ENCODE peak calls at places on chromosomes 6 and 20, in six cellular contexts. One of them, this sample, is unnamed.

GRCh38 chr6:43805695-43806040 is 35.7 kb downstream of the VEGFA start:
- DNase-seq in HCT116: no peak
- DNase-seq in H1: no peak
- DNase-seq in GM12878: no peak
- DNase-seq in HepG2: peak; percentile 48
- DNase-seq in K562: no peak
- DNase-seq in this sample: no peak

GRCh38 chr6:78436335-78436734 is 431.0 kb upstream of the IRAK1BP1 start:
- DNase-seq in K562: no peak
- DNase-seq in H1: no peak
- DNase-seq in GM12878: no peak
- DNase-seq in HepG2: peak; percentile 1
- DNase-seq in HCT116: peak; percentile 19
- DNase-seq in this sample: no peak

GRCh38 chr6:5403076-5403475 is 141.8 kb downstream of the FARS2 start:
- DNase-seq in GM12878: no peak
- DNase-seq in HepG2: no peak
- DNase-seq in K562: no peak
- DNase-seq in H1: no peak
- DNase-seq in HCT116: no peak
- DNase-seq in this sample: no peak

GRCh38 chr20:341682-342081 is 5.2 kb upstream of the NRSN2 start:
- DNase-seq in H1: no peak
- DNase-seq in GM12878: no peak
- DNase-seq in K562: peak; percentile 85
- DNase-seq in HepG2: peak; percentile 74
- DNase-seq in HCT116: peak; percentile 94
- DNase-seq in this sample: no peak

GRCh38 chr6:24480705-24481104 is 8.7 kb downstream of the GPLD1 start:
- DNase-seq in H1: no peak
- DNase-seq in HCT116: no peak
- DNase-seq in K562: no peak
- DNase-seq in HepG2: no peak
- DNase-seq in GM12878: no peak
- DNase-seq in this sample: no peak

GRCh38 chr6:158631678-158632537 is 12.6 kb downstream of the DYNLT1 start:
- DNase-seq in HepG2: no peak
- DNase-seq in HCT116: peak; percentile 69
- DNase-seq in K562: peak; percentile 90
- DNase-seq in GM12878: no peak
- DNase-seq in H1: no peak
- DNase-seq in this sample: no peak

GRCh38 chr6:5339757-5340156 is 78.4 kb downstream of the FARS2 start:
- DNase-seq in GM12878: no peak
- DNase-seq in H1: no peak
- DNase-seq in HepG2: no peak
- DNase-seq in K562: no peak
- DNase-seq in HCT116: no peak
- DNase-seq in this sample: no peak

GRCh38 chr6:79427721-79428120 is 109.5 kb downstream of the LCA5 start:
- DNase-seq in HepG2: no peak
- DNase-seq in GM12878: no peak
- DNase-seq in HCT116: no peak
- DNase-seq in K562: no peak
- DNase-seq in H1: no peak
- DNase-seq in this sample: no peak

GRCh38 chr6:136753624-136754023 is 38.7 kb downstream of the MAP3K5 start:
- DNase-seq in HepG2: no peak
- DNase-seq in HCT116: no peak
- DNase-seq in GM12878: no peak
- DNase-seq in H1: no peak
- DNase-seq in K562: no peak
- DNase-seq in this sample: no peak

GRCh38 chr6:69007781-69008180 is 372.7 kb downstream of the ADGRB3 start:
- DNase-seq in GM12878: no peak
- DNase-seq in HCT116: no peak
- DNase-seq in K562: no peak
- DNase-seq in HepG2: no peak
- DNase-seq in H1: no peak
- DNase-seq in this sample: no peak

GRCh38 chr6:39156763-39157162 is 41.8 kb upstream of the SAYSD1 start:
- DNase-seq in K562: no peak
- DNase-seq in HCT116: no peak
- DNase-seq in GM12878: no peak
- DNase-seq in H1: no peak
- DNase-seq in HepG2: no peak
- DNase-seq in this sample: no peak

GRCh38 chr20:48760403-48760889 is 67.4 kb downstream of the PREX1 start:
- DNase-seq in HCT116: no peak
- DNase-seq in K562: no peak
- DNase-seq in GM12878: no peak
- DNase-seq in HepG2: no peak
- DNase-seq in H1: no peak
- DNase-seq in this sample: no peak

GRCh38 chr6:62217866-62218265 is 68.2 kb downstream of the KHDRBS2 start:
- DNase-seq in HepG2: no peak
- DNase-seq in GM12878: no peak
- DNase-seq in H1: no peak
- DNase-seq in HCT116: no peak
- DNase-seq in K562: no peak
- DNase-seq in this sample: no peak

GRCh38 chr6:33641144-33641543 is 20.0 kb downstream of the ITPR3 start:
- DNase-seq in HCT116: no peak
- DNase-seq in H1: no peak
- DNase-seq in K562: no peak
- DNase-seq in HepG2: no peak
- DNase-seq in GM12878: no peak
- DNase-seq in this sample: no peak

GRCh38 chr20:48808382-48809034 is 19.3 kb downstream of the PREX1 start:
- DNase-seq in HepG2: no peak
- DNase-seq in H1: no peak
- DNase-seq in K562: no peak
- DNase-seq in GM12878: no peak
- DNase-seq in HCT116: no peak
- DNase-seq in this sample: no peak

GRCh38 chr20:63963784-63964301 is 5.9 kb downstream of the ZNF512B start:
- DNase-seq in HepG2: no peak
- DNase-seq in H1: no peak
- DNase-seq in K562: no peak
- DNase-seq in HCT116: no peak
- DNase-seq in GM12878: no peak
- DNase-seq in this sample: no peak

GRCh38 chr6:11343963-11344714 is 111.7 kb upstream of the NEDD9 start:
- DNase-seq in GM12878: no peak
- DNase-seq in K562: no peak
- DNase-seq in HepG2: peak; percentile 59
- DNase-seq in H1: no peak
- DNase-seq in HCT116: peak; percentile 40
- DNase-seq in this sample: no peak

DNA sequence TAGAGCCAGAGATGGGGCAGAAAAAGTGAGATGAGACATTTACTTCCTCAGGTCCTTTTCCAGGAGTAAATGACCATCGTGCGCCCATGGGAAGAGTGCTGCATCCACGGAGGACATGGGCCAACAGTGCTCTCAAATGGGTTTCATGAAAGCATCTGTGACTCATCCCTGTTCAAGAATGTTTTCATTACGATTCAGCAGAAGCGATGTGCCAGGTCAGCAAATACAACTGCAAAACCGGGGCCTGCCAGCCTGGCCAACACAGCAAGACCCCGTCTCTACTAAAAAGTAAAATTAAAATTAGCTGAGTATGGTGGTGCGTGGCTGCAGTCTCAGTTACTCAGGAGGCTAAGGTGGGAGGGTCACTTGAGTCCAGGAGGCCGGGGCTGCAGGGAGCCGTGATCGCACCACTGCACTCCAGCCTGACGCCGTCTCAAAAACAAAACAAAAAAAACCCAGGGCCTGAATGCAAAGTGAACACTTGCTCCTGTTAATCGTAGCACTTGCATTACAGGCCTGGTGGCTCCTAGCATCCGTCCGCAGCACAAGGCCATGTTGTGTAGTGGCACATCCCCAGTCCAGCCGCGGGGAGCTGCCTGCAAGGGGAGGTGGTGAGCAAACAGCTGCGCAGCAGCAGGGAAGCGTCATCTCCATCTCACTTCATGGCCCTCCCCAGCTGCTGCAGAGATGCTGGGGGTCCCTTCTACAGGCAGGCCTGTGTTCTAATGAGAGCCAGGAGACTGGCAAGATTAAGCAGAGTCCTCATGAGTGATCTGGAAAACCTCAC is 125.3 kb downstream of the LY86 start:
- DNase-seq in HepG2: no peak
- DNase-seq in HCT116: no peak
- DNase-seq in K562: no peak
- DNase-seq in GM12878: no peak
- DNase-seq in H1: no peak
- DNase-seq in this sample: no peak
- TF ChIP-seq ZNF274 in HepG2: no peak
- TF ChIP-seq ZNF274 in HCT116: no peak
- TF ChIP-seq ZNF274 in K562: no peak
- TF ChIP-seq ZNF274 in GM12878: no peak
- TF ChIP-seq ZNF274 in H1: no peak
- TF ChIP-seq ZNF274 in this sample: no peak

GRCh38 chr6:70413114-70413828 is at the start of gene FAM135A:
- DNase-seq in GM12878: peak; percentile 94
- DNase-seq in HCT116: peak; percentile 98
- DNase-seq in HepG2: peak; percentile 97
- DNase-seq in H1: peak; percentile 99
- DNase-seq in K562: peak; percentile 99
- DNase-seq in this sample: peak; percentile 96

GRCh38 chr6:70412797-70413113 is 553 bp upstream of the FAM135A start:
- DNase-seq in HepG2: no peak
- DNase-seq in GM12878: no peak
- DNase-seq in HCT116: no peak
- DNase-seq in H1: no peak
- DNase-seq in K562: no peak
- DNase-seq in this sample: no peak

GRCh38 chr6:70414813-70415212 is 1.5 kb downstream of the FAM135A start:
- DNase-seq in HepG2: no peak
- DNase-seq in H1: no peak
- DNase-seq in GM12878: no peak
- DNase-seq in HCT116: no peak
- DNase-seq in K562: no peak
- DNase-seq in this sample: no peak

GRCh38 chr6:70415247-70415646 is 1.9 kb downstream of the FAM135A start:
- DNase-seq in H1: no peak
- DNase-seq in HCT116: no peak
- DNase-seq in GM12878: no peak
- DNase-seq in HepG2: no peak
- DNase-seq in K562: no peak
- DNase-seq in this sample: no peak

DNA sequence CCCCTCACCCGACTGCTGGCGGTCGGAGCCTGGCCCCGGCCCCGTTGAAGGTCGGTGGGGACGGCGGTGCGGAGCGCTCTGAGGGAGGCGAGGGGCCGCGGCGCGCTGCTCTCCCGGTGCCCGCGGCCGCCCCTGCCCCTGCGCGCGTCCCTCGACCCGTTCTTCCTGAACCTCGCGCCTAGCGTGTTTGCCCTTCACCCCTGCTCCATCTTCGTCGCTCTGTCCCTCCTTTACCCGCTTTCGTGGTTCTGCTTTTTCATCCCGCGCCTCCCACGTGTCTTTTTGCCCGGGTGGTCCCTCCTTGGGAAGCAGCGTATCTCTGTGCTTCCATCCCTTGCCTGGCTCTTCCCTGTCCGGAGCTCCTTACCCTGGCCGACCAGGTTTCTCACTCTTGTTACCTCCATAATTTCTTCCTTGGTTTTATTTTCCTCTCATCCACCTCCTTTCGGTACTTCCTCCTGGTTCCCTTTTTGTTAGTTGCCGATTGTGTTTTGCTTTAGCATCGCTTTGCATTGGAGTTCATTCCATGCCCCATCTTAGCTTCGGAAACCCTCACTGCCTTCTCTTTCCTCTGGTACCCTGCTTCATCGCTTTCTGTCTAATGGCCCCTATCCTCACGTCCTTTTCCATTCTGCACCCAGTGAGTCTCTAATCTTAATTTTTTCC is 654 bp downstream of the FAM135A start:
- DNase-seq in HCT116: no peak
- DNase-seq in GM12878: no peak
- DNase-seq in K562: peak; percentile 44
- DNase-seq in H1: no peak
- DNase-seq in HepG2: no peak
- DNase-seq in this sample: no peak
- TF ChIP-seq YY1 in HCT116: no peak
- TF ChIP-seq YY1 in GM12878: peak; percentile 22
- TF ChIP-seq YY1 in K562: peak; percentile 20
- TF ChIP-seq YY1 in H1: no peak
- TF ChIP-seq YY1 in HepG2: no peak
- TF ChIP-seq YY1 in this sample: no peak

DNA sequence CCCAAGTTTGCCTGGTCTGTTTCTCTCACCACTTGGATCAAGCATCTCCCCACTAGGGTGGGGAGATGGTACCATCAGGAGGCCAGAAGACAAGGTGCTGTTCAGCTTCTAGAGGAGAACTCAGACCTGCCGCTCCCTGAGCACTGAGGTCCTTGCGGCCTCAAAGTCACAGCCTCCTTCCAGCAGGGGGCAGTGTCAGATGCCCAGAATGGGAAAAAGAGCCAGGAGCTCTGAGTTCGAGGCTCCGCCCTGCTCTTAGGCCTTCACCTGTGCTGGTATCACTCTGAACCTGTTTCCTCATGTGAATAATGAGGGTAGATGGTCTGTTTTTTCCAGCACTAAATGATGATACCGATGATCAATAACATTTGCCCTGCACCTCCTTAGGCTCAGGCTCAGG is 68.7 kb downstream of the TOX2 start:
- DNase-seq in H1: no peak
- DNase-seq in HepG2: no peak
- DNase-seq in K562: peak; percentile 67
- DNase-seq in HCT116: no peak
- DNase-seq in GM12878: no peak
- DNase-seq in this sample: no peak
- TF ChIP-seq ZNF274 in H1: no peak
- TF ChIP-seq ZNF274 in HepG2: no peak
- TF ChIP-seq ZNF274 in K562: no peak
- TF ChIP-seq ZNF274 in HCT116: no peak
- TF ChIP-seq ZNF274 in GM12878: no peak
- TF ChIP-seq ZNF274 in this sample: no peak

DNA sequence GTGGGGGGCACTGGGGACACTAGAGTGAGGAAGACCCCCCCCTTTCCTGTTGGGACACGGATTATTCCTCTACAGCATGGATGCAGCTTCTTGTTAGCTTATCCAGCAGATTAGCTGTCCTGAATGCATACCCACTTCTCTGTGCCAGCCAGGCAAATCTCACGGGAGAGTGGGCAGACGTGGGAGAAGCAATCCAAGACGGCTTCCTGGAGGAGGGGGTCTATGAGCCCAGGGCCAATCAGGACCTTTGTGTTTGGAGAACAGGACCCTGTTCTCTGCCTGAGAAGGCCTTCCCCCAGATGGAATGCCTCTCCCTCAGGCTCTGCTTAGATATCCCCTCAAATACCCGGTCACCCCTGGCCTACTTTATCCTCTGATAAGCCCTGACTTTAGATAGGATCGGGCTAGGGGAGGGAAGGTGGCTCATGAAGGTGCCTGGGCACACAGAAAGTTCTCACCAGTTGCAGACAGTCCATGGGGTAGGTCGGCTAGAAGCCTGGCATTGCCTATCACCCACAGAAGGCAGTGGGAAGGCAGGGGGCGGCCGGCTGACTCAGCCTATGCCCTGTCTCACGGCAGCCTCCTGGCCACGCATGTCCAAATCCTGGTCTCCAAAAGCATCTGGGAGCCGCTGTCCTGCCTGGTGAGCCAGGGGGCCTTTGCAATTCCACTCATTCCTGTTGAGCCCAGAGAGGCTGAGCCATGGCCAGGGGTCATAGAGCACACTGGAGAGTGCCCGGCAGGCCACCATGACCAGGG is 34.7 kb downstream of the SUN5 start:
- DNase-seq in GM12878: no peak
- DNase-seq in K562: no peak
- DNase-seq in H1: no peak
- DNase-seq in HCT116: no peak
- DNase-seq in HepG2: no peak
- DNase-seq in this sample: no peak
- TF ChIP-seq YY1 in GM12878: no peak
- TF ChIP-seq YY1 in K562: no peak
- TF ChIP-seq YY1 in H1: no peak
- TF ChIP-seq YY1 in HCT116: no peak
- TF ChIP-seq YY1 in HepG2: no peak
- TF ChIP-seq YY1 in this sample: no peak

This sample was measured in NT2/D1.